ENCODE peak calls at places on chromosome 13, in four cellular contexts. C is left ventricle myocardium inferior, H is AG04450, N is tibial nerve. G is an unnamed sample.

GRCh38 chr13:63107163-63107935 is 1691.7 kb upstream of the PCDH20 start:
- DNase-seq in H (peak), C (no peak), N (no peak), G (no peak)

GRCh38 chr13:112710855-112711527 is 21.2 kb downstream of the ATP11A start:
- DNase-seq in H (no peak), N (peak), C (peak), G (no peak)

GRCh38 chr13:75372923-75373841 is 108.8 kb downstream of the TBC1D4 start:
- DNase-seq in C (no peak), N (no peak), H (no peak), G (no peak)

GRCh38 chr13:33251131-33251629 is 34.4 kb downstream of the STARD13 start:
- DNase-seq in C (no peak), N (no peak), H (peak), G (peak)

GRCh38 chr13:76830805-76831204 is 55.4 kb downstream of the KCTD12 start:
- DNase-seq in C (no peak), N (no peak), H (no peak), G (no peak)

GRCh38 chr13:52067237-52067636 is 42.7 kb downstream of the UTP14C start:
- DNase-seq in N (no peak), C (no peak), H (no peak), G (no peak)

GRCh38 chr13:109794095-109794494 is 7.7 kb upstream of the IRS2 start:
- DNase-seq in C (no peak), N (no peak), H (no peak), G (no peak)

GRCh38 chr13:40764587-40765403 is 6.2 kb downstream of the MRPS31 start:
- DNase-seq in N (no peak), H (no peak), C (no peak), G (no peak)

GRCh38 chr13:113904411-113904810 is 40.5 kb upstream of the GAS6 start:
- DNase-seq in C (peak), N (peak), H (no peak), G (no peak)

GRCh38 chr13:59531571-59532091 is 632.1 kb downstream of the DIAPH3 start:
- DNase-seq in H (peak), C (peak), N (peak), G (no peak)

GRCh38 chr13:113119166-113119821 is 3.3 kb upstream of the F10 start:
- DNase-seq in H (no peak), N (no peak), C (no peak), G (no peak)

GRCh38 chr13:80177327-80177726 is 163.6 kb downstream of the SPRY2 start:
- DNase-seq in H (no peak), N (no peak), C (no peak), G (no peak)

GRCh38 chr13:109361562-109361961 is 424.8 kb downstream of the IRS2 start:
- DNase-seq in C (no peak), N (no peak), H (no peak), G (no peak)

GRCh38 chr13:61002686-61003085 is 413.0 kb downstream of the PCDH20 start:
- DNase-seq in N (no peak), C (no peak), H (no peak), G (no peak)

GRCh38 chr13:71759506-71760225 is 107.3 kb downstream of the DACH1 start:
- DNase-seq in N (no peak), C (no peak), H (no peak), G (no peak)

GRCh38 chr13:95256086-95256485 is 45.2 kb downstream of the ABCC4 start:
- DNase-seq in C (no peak), H (peak), N (no peak), G (peak)

GRCh38 chr13:20525144-20525600 is 485 bp downstream of the CRYL1 start:
- DNase-seq in C (peak), H (no peak), N (peak), G (no peak)

GRCh38 chr13:42996584-42996983 is 4.5 kb upstream of the EPSTI1 start:
- DNase-seq in N (no peak), C (no peak), H (peak), G (peak)

GRCh38 chr13:113862191-113862765 is 1.6 kb downstream of the GAS6 start:
- DNase-seq in N (no peak), H (no peak), C (no peak), G (no peak)

GRCh38 chr13:29707876-29708543 is 112.5 kb upstream of the SLC7A1 start:
- DNase-seq in H (peak), C (no peak), N (no peak), G (no peak)

GRCh38 chr13:34762312-34762711 is 179.8 kb upstream of the NBEA start:
- DNase-seq in H (no peak), C (no peak), N (no peak), G (no peak)

GRCh38 chr13:113948034-113948742 is 25.7 kb downstream of the C13orf46 start:
- DNase-seq in H (no peak), C (peak), N (no peak), G (no peak)

GRCh38 chr13:109105899-109106298 is 476.5 kb downstream of the MYO16 start:
- DNase-seq in N (no peak), H (peak), C (no peak), G (no peak)

GRCh38 chr13:91162180-91162579 is 185.3 kb upstream of the MIR17HG start:
- DNase-seq in C (no peak), H (no peak), N (no peak), G (no peak)
- TF ChIP-seq CTCF in C (no peak), H (no peak), N (no peak), G (no peak)

GRCh38 chr13:50387124-50387581 is 371.9 kb downstream of the KCNRG start:
- DNase-seq in N (peak), C (peak), H (no peak), G (no peak)
- TF ChIP-seq CTCF in N (peak), C (peak), H (peak), G (peak)

GRCh38 chr13:102145750-102146149 is 256.1 kb downstream of the FGF14 start:
- DNase-seq in H (no peak), N (no peak), C (no peak), G (no peak)
- TF ChIP-seq CTCF in H (no peak), N (no peak), C (no peak), G (no peak)

GRCh38 chr13:27853345-27853744 is 61.1 kb downstream of the GSX1 start:
- DNase-seq in N (no peak), C (no peak), H (no peak), G (no peak)

GRCh38 chr13:27855381-27855780 is 63.1 kb downstream of the GSX1 start:
- DNase-seq in C (no peak), H (no peak), N (no peak), G (no peak)

GRCh38 chr13:27853871-27854270 is 61.6 kb downstream of the GSX1 start:
- DNase-seq in C (no peak), N (no peak), H (no peak), G (no peak)

GRCh38 chr13:27852491-27852890 is 60.2 kb downstream of the GSX1 start:
- DNase-seq in N (no peak), C (no peak), H (no peak), G (no peak)

DNA sequence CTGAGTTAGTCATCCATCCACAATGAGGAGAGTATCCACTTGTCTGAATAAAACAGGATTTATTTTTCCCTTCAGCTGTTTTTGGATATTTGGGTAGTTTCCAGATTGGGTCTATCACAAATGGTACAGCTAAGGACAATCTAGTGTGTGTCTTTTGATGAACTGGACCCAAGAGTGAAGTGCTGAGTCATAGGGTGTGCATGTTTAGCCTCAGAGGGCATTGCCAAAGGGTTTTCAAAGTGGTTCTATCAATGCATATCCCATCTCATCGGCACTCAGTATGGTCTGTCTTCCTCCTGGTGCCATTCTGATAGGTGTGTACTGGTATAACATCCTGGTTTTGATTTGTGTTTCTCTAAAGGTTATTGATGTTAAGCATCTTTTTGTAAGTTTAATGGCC is 62.3 kb downstream of the GSX1 start:
- DNase-seq in N (no peak), H (no peak), C (no peak), G (no peak)
- TF ChIP-seq CTCF in N (no peak), H (no peak), C (no peak), G (no peak)

DNA sequence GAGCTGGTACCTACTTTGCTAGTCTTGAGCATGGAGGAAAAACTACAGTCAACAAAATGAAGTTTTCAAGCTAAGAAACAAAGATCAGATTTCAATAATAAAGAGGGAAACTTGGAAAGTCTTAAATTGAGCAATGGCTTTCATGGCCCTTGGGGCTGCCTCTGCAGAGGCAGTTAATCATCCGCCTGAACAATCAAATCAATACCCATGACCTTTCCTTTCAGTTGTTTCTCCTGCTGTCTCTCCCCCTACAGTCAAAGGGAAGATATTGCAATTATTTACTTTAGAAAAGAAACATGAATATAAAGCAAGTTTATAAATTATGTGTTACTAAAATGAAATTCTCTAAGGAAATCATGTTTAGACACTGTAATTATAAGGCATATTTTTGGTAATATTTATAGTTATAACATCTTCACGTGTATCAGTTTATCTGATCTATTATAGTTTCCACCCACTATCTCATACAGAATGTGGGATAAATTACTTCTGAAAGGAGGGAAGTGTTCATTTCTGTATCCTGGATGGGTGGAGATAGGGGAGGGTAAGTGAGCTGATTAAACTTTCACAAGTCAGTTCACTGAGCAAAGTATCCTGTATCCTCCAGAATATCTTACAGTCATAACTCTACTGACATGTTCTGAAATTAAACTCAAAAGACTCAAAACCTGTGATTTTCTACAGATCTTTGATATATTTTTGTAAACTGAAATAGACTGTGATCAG is 72.4 kb upstream of the TSC22D1 start:
- DNase-seq in H (no peak), N (no peak), C (no peak), G (no peak)
- TF ChIP-seq CTCF in H (peak), N (no peak), C (peak), G (peak)

DNA sequence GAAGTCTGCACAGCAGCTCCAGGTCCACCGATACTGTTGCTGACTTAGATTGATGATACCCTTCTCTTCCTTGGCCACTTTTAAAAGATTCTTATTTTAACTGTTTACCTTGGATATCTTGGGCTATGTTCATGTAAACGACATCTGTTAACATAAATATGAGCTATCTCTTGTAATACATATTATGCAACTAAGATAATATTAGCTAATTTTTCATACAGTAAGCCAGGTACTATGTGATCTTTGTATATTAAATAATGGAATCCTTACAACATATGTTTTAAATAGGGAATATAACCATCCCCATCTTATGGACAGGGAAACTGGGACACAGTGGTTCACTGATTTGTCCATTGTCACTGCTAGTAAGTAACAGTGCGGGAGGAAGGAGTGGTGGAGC is 37.9 kb downstream of the TNFRSF19 start:
- DNase-seq in N (no peak), H (no peak), C (no peak), G (no peak)
- TF ChIP-seq CTCF in N (no peak), H (no peak), C (no peak), G (no peak)

GRCh38 chr13:66195238-66195637 is 1034.9 kb downstream of the PCDH9 start:
- DNase-seq in N (no peak), H (no peak), C (no peak), G (no peak)

GRCh38 chr13:66205807-66206206 is 1024.3 kb downstream of the PCDH9 start:
- DNase-seq in H (no peak), C (no peak), N (no peak), G (no peak)

GRCh38 chr13:66200555-66200954 is 1029.6 kb downstream of the PCDH9 start:
- DNase-seq in H (no peak), N (no peak), C (no peak), G (no peak)
- TF ChIP-seq CTCF in H (no peak), N (no peak), C (no peak), G (peak)

GRCh38 chr13:47455581-47455980 is 545.5 kb downstream of the SUCLA2 start:
- DNase-seq in C (no peak), H (no peak), N (no peak), G (no peak)
- TF ChIP-seq CTCF in C (no peak), H (peak), N (no peak), G (no peak)

DNA sequence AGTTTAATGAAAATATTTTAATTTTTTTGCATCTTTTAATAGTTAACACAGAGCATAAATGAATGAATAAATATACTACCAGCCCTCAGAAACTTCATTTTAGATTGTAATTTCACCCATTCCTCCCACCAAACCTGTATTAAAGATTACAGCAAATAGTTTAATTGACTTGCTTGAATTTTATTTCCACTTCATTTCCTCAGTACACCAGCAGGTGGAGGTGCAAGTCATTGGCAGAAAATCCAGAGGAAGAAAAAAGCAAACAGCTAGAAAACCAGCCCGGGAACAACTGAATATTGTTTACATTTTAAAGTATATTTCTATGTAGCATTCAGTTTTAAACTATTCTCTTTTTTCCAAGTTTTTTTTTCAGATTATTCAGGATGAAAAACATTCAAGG is 177.8 kb downstream of the OLFM4 start:
- DNase-seq in N (no peak), C (no peak), H (no peak), G (no peak)
- TF ChIP-seq CTCF in N (peak), C (peak), H (peak), G (peak)

DNA sequence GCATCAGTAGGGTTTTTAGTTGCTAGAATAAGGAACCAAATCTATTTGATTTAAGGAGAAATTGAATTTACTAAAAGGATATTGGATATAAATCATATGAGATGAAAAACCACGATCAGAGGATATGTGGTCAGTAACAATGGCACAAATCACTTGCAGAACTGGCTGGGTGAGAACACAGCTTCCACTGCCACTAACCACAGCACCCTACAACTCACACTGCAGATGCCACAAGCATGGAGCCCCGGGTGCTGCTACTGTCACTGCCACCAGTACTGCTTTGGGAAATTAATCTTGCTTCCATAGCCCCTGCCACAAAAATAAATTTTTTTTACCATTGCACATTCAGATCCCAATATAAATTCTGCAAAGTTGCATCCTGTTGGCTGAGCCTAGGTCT is 40.6 kb upstream of the KLF12 start:
- DNase-seq in H (no peak), N (no peak), C (no peak), G (no peak)
- TF ChIP-seq CTCF in H (no peak), N (no peak), C (no peak), G (no peak)

G was measured in BJ.